ENCODE peak calls at places on chromosome 6, in ten cellular contexts. P is AG09319, E is occipital lobe, G is KBM-7, L is psoas muscle, K is NCI-H1092, R is endothelial cell, B is neural progenitor cell, N is T-helper 22 cell, X is ecto neural progenitor cell. O is an unnamed sample.

GRCh38 chr6:17212541-17213371 is 68.4 kb upstream of the RBM24 start:
- DNase-seq in P (no peak), E (peak; percentile 19), G (no peak), L (peak; percentile 23), K (peak; percentile 18), R (no peak), B (peak; percentile 86), N (no peak), X (peak; percentile 75), O (no peak)

GRCh38 chr6:31065556-31065955 is 46.8 kb downstream of the C6orf15 start:
- DNase-seq in P (no peak), E (no peak), G (no peak), L (no peak), K (no peak), R (no peak), B (no peak), N (no peak), X (no peak), O (no peak)

GRCh38 chr6:7542065-7542877 is 800 bp downstream of the DSP start:
- DNase-seq in P (no peak), E (no peak), G (peak; percentile 23), L (peak; percentile 23), K (no peak), R (peak; percentile 64), B (peak; percentile 80), N (no peak), X (peak; percentile 84), O (no peak)

GRCh38 chr6:134464690-134465411 is 146.9 kb upstream of the SGK1 start:
- DNase-seq in P (no peak), E (no peak), G (no peak), L (peak; percentile 42), K (peak; percentile 14), R (no peak), B (no peak), N (no peak), X (no peak), O (no peak)

GRCh38 chr6:43856005-43856765 is 86.2 kb downstream of the VEGFA start:
- DNase-seq in P (no peak), E (no peak), G (peak; percentile 23), L (peak; percentile 57), K (peak; percentile 8), R (peak; percentile 52), B (peak; percentile 72), N (no peak), X (no peak), O (no peak)

GRCh38 chr6:148617522-148617921 is 129.3 kb upstream of the UST start:
- DNase-seq in P (no peak), E (no peak), G (no peak), L (no peak), K (no peak), R (no peak), B (no peak), N (no peak), X (no peak), O (no peak)

GRCh38 chr6:133951881-133952814 is 876 bp upstream of the TBPL1 start:
- DNase-seq in P (peak; percentile 32), E (peak; percentile 45), G (peak; percentile 52), L (peak; percentile 71), K (peak; percentile 49), R (peak; percentile 61), B (peak; percentile 64), N (peak; percentile 31), X (peak; percentile 68), O (peak; percentile 29)

GRCh38 chr6:24926192-24926591 is 9.6 kb downstream of the RIPOR2 start:
- DNase-seq in P (no peak), E (no peak), G (no peak), L (no peak), K (no peak), R (no peak), B (no peak), N (no peak), X (no peak), O (no peak)

GRCh38 chr6:56652994-56653393 is 10.3 kb upstream of the DST start:
- DNase-seq in P (no peak), E (no peak), G (no peak), L (no peak), K (no peak), R (no peak), B (no peak), N (no peak), X (no peak), O (no peak)

GRCh38 chr6:122789078-122789861 is at the start of gene SMPDL3A:
- DNase-seq in P (peak; percentile 69), E (peak; percentile 90), G (peak; percentile 71), L (peak; percentile 78), K (peak; percentile 58), R (peak; percentile 91), B (peak; percentile 88), N (no peak), X (peak; percentile 91), O (no peak)

GRCh38 chr6:170057961-170058877 is 232.7 kb downstream of the DLL1 start:
- DNase-seq in P (no peak), E (no peak), G (no peak), L (no peak), K (no peak), R (no peak), B (no peak), N (no peak), X (no peak), O (no peak)

GRCh38 chr6:30530013-30530412 is 26.3 kb downstream of the GNL1 start:
- DNase-seq in P (no peak), E (no peak), G (peak; percentile 63), L (no peak), K (no peak), R (no peak), B (no peak), N (no peak), X (no peak), O (no peak)

GRCh38 chr6:128641701-128642100 is 121.3 kb upstream of the PTPRK start:
- DNase-seq in P (peak; percentile 63), E (no peak), G (no peak), L (no peak), K (no peak), R (no peak), B (no peak), N (no peak), X (no peak), O (no peak)

GRCh38 chr6:170233304-170234205 is 57.3 kb downstream of the DLL1 start:
- DNase-seq in P (no peak), E (no peak), G (no peak), L (no peak), K (no peak), R (no peak), B (no peak), N (no peak), X (no peak), O (no peak)

GRCh38 chr6:15994814-15995459 is 133.9 kb upstream of the MYLIP start:
- DNase-seq in P (no peak), E (no peak), G (peak; percentile 21), L (no peak), K (no peak), R (no peak), B (no peak), N (no peak), X (no peak), O (no peak)

GRCh38 chr6:17021539-17021889 is 80.3 kb upstream of the STMND1 start:
- DNase-seq in P (no peak), E (no peak), G (no peak), L (no peak), K (no peak), R (no peak), B (no peak), N (no peak), X (no peak), O (no peak)